ENCODE peak calls at places on chromosomes 3 and 15, in seven cellular contexts. L is H1, W is K562, O is HepG2, B is SK-N-SH, G is GM12878, M is HCT116. N is an unnamed sample.
A peak's percentile ranks its signal among the peaks of the same experiment; 100 is the strongest.

GRCh38 chr3:135155228-135155627 is 360.2 kb downstream of the EPHB1 start:
- DNase-seq in O (no peak), W (no peak), M (no peak), G (no peak), L (no peak), B (no peak), N (no peak)

GRCh38 chr15:45637552-45638033 is 2.8 kb downstream of the SQOR start:
- DNase-seq in W (no peak), L (no peak), O (peak; percentile 80), G (peak; percentile 85), M (no peak), B (no peak), N (no peak)

GRCh38 chr15:100808691-100809090 is 70.9 kb upstream of the ALDH1A3 start:
- DNase-seq in L (no peak), O (no peak), G (no peak), B (no peak), W (no peak), M (no peak), N (no peak)

GRCh38 chr3:149077638-149078037 is 8.7 kb downstream of the HLTF start:
- DNase-seq in L (no peak), B (no peak), O (no peak), M (no peak), G (no peak), W (no peak), N (no peak)

GRCh38 chr3:78506038-78506437 is 1261.8 kb downstream of the ROBO1 start:
- DNase-seq in B (no peak), L (no peak), M (no peak), W (no peak), G (no peak), O (no peak), N (peak; percentile 79)

GRCh38 chr3:161336661-161337060 is 34.7 kb downstream of the SPTSSB start:
- DNase-seq in W (no peak), M (no peak), G (no peak), O (no peak), L (no peak), B (no peak), N (no peak)

GRCh38 chr3:71724584-71725278 is 471 bp downstream of the EIF4E3 start:
- DNase-seq in W (no peak), M (no peak), L (no peak), G (no peak), O (no peak), B (peak; percentile 80), N (peak; percentile 67)

GRCh38 chr3:133301194-133301593 is 98.7 kb upstream of the BFSP2 start:
- DNase-seq in W (no peak), G (no peak), B (no peak), M (no peak), L (no peak), O (no peak), N (no peak)

GRCh38 chr3:661356-661755 is 431.5 kb upstream of the CNTN6 start:
- DNase-seq in M (no peak), B (no peak), O (no peak), G (no peak), W (no peak), L (no peak), N (no peak)

GRCh38 chr3:101259485-101260341 is 60.7 kb downstream of the IMPG2 start:
- DNase-seq in O (no peak), B (no peak), M (no peak), W (no peak), G (no peak), L (no peak), N (no peak)

GRCh38 chr15:28944286-28944685 is 58.5 kb downstream of the APBA2 start:
- DNase-seq in W (no peak), G (no peak), B (no peak), O (no peak), M (no peak), L (no peak), N (no peak)

GRCh38 chr15:99603828-99604227 is 38.0 kb downstream of the MEF2A start:
- DNase-seq in O (no peak), G (no peak), L (no peak), B (no peak), M (no peak), W (no peak), N (no peak)

GRCh38 chr3:135887220-135887619 is 78.3 kb upstream of the PPP2R3A start:
- DNase-seq in W (no peak), G (no peak), B (no peak), M (peak; percentile 21), L (no peak), O (no peak), N (no peak)

GRCh38 chr3:107855710-107856109 is 235.1 kb downstream of the CD47 start:
- DNase-seq in L (no peak), G (no peak), M (peak; percentile 65), O (peak; percentile 60), W (no peak), B (no peak), N (peak; percentile 14)

GRCh38 chr15:77042245-77042644 is 28.7 kb downstream of the TSPAN3 start:
- DNase-seq in W (no peak), M (no peak), G (no peak), B (no peak), L (no peak), O (no peak), N (no peak)

GRCh38 chr3:178584722-178585121 is 48.5 kb downstream of the KCNMB2 start:
- DNase-seq in L (no peak), O (no peak), G (no peak), W (no peak), B (no peak), M (no peak), N (no peak)

GRCh38 chr15:36066757-36067156 is 512.7 kb upstream of the CDIN1 start:
- DNase-seq in L (no peak), O (no peak), B (no peak), G (no peak), W (no peak), M (no peak), N (no peak)
- TF ChIP-seq JUND in L (no peak), O (no peak), B (no peak), G (no peak), W (no peak), M (no peak), N (no peak)

DNA sequence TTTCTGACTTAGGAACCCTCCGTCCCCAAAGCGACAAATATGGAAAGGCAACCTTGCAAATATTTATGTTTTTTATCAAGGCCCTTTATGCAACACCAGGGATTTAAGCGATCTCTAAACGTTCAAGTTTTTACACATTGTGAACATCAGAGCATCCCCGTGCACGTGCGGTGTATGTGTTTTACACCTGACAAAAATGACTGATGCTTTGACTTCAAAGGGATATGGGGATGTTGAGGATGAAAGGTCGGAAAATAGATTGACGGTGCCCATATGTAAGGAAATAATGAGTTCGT is 753 bp downstream of the SLC49A4 start:
- DNase-seq in G (no peak), L (no peak), W (no peak), M (no peak), O (peak; percentile 29), B (no peak), N (no peak)
- TF ChIP-seq JUND in G (no peak), L (no peak), W (no peak), M (no peak), O (no peak), B (no peak), N (no peak)

DNA sequence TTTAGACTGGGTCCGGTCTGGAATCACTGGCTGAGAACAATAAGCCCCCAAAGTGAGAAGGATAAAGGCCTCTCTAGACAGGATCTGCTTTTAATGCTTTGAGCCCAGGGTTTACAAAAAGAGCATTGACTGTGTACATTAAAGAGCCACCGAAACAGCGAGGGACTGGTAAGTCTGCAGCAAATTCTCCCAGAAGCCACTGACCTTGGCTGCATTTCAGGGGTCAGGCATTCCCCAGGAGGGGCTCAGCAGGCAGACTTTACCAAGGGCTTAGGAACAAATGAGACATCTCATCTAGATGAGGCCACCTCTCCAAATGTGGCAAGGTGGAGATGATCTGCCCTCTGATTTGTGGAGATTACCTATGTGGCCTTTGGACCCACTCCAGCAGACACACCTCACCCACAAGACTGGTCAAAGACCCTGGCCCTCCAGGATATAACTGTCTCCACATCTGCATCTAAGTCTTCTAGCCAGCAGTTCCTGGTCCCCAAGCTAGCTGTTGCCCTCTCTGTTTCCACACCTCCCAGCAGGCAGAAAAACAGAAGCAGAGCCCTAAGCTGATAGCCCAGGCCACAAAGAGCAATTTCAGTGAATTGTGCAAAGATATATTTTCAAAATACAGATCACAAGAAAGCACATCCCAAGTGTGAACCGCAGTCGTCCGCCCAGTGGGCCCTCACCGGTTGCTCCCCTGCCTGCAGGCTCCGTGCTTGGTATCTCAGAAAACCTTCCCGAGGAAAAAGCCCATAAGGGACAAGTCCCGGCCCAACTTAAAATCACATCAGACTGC is 2.7 kb downstream of the TNIK start:
- DNase-seq in B (no peak), O (no peak), L (no peak), G (no peak), M (no peak), W (no peak), N (no peak)
- TF ChIP-seq JUND in B (no peak), O (no peak), L (no peak), G (no peak), M (no peak), W (no peak), N (no peak)

GRCh38 chr3:194370753-194371152 is 1.2 kb upstream of the LRRC15 start:
- DNase-seq in B (no peak), M (no peak), W (no peak), G (no peak), O (no peak), L (no peak), N (peak; percentile 76)

GRCh38 chr3:194368918-194369317 is 625 bp downstream of the LRRC15 start:
- DNase-seq in L (no peak), O (no peak), B (no peak), W (no peak), M (no peak), G (no peak), N (no peak)

GRCh38 chr3:194367992-194368841 is 1.3 kb downstream of the LRRC15 start:
- DNase-seq in W (no peak), G (no peak), M (no peak), L (no peak), B (peak; percentile 74), O (no peak), N (no peak)

GRCh38 chr3:194373028-194373427 is 3.5 kb upstream of the LRRC15 start:
- DNase-seq in L (no peak), B (no peak), O (no peak), M (no peak), W (no peak), G (no peak), N (no peak)

DNA sequence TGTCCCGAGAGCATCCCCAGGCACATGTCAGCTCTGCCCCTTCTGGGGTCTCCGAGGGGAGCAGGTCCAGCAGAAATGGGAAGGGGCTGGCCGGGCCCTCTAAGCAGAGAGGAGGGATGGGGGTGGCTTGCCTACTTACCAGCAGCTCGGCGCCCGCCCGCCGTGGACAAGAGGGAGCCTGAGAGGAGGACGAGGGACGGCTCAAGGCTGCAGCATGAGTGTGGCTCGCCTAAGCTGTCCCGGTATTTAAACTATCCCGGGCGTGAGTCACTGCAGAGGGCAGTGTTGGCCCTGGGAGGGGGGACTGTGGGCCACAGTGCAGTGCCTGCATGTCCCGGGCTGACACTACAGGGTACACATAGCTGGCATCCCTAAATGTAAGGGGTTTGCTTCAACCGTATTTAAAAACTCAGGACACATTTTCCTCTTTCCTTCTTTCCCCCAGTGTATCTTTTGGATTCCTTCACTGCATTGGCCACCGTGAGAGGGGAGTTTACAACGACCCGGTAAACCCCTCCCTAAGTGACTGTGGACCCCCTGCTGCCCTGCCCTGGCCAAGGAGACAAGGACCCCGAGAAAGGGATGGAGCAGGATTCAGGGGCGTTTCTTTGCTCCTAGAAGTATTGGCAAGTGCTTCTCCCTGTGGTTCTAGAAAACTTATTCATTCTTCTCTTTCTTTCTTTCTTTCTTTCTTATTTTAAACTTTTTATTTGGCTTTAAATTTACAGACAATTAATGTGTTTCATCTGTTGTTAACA is at the start of gene LRRC15:
- DNase-seq in B (no peak), W (no peak), M (no peak), O (peak; percentile 38), L (no peak), G (no peak), N (peak; percentile 85)
- TF ChIP-seq JUND in B (no peak), W (no peak), M (no peak), O (no peak), L (peak; percentile 39), G (no peak), N (no peak)

N was measured in T47D.